ENCODE peak calls at places on chromosomes 2 and 18, in seven cellular contexts. H is caudate nucleus; M is naive thymus-derived CD8-positive, alpha-beta T cell; O is T1000; Q is progenitor cell of endocrine pancreas; W is foreskin melanocyte; K is ovary. F is an unnamed sample.

GRCh38 chr18:72460210-72460680 is 83.9 kb downstream of the CBLN2 start:
- DNase-seq in H (no peak), M (no peak), O (peak), Q (no peak), W (no peak), K (no peak), F (no peak)

GRCh38 chr2:9196637-9197036 is 10.0 kb upstream of the ASAP2 start:
- DNase-seq in H (no peak), M (no peak), O (no peak), Q (no peak), W (no peak), K (no peak), F (no peak)

GRCh38 chr18:72866901-72867701 is 686 bp downstream of the NETO1 start:
- DNase-seq in H (no peak), M (no peak), O (peak), Q (peak), W (no peak), K (no peak), F (no peak)

GRCh38 chr2:52658598-52658997 is 1109.0 kb upstream of the CHAC2 start:
- DNase-seq in H (no peak), M (no peak), O (peak), Q (no peak), W (peak), K (no peak), F (no peak)

GRCh38 chr2:46538393-46538792 is 59.0 kb downstream of the TMEM247 start:
- DNase-seq in H (no peak), M (no peak), O (no peak), Q (no peak), W (no peak), K (no peak), F (no peak)

GRCh38 chr2:105554235-105554634 is 155.4 kb upstream of the FHL2 start:
- DNase-seq in H (no peak), M (no peak), O (no peak), Q (no peak), W (no peak), K (no peak), F (no peak)

GRCh38 chr2:178404380-178404767 is 46.6 kb downstream of the PRKRA start:
- DNase-seq in H (no peak), M (no peak), O (no peak), Q (no peak), W (peak), K (no peak), F (no peak)

GRCh38 chr2:32425719-32426141 is 68.9 kb downstream of the BIRC6 start:
- DNase-seq in H (no peak), M (no peak), O (no peak), Q (no peak), W (no peak), K (no peak), F (no peak)

GRCh38 chr2:143223556-143223955 is 94.3 kb downstream of the ARHGAP15 start:
- DNase-seq in H (no peak), M (no peak), O (no peak), Q (no peak), W (no peak), K (no peak), F (no peak)

GRCh38 chr2:239257511-239257937 is 143.3 kb downstream of the HDAC4 start:
- DNase-seq in H (no peak), M (no peak), O (peak), Q (no peak), W (peak), K (no peak), F (no peak)

GRCh38 chr2:60764736-60765534 is 8.9 kb downstream of the PAPOLG start:
- DNase-seq in H (no peak), M (no peak), O (no peak), Q (no peak), W (no peak), K (no peak), F (no peak)

GRCh38 chr18:34990571-34990970 is 50.6 kb upstream of the MAPRE2 start:
- DNase-seq in H (no peak), M (no peak), O (no peak), Q (no peak), W (peak), K (no peak), F (no peak)

GRCh38 chr2:101479810-101480209 is 4.9 kb upstream of the RFX8 start:
- DNase-seq in H (no peak), M (no peak), O (no peak), Q (no peak), W (no peak), K (no peak), F (no peak)

GRCh38 chr18:51169731-51170130 is 27.8 kb downstream of the MEX3C start:
- DNase-seq in H (no peak), M (no peak), O (no peak), Q (no peak), W (no peak), K (no peak), F (no peak)

GRCh38 chr2:98734157-98734556 is 3.2 kb upstream of the MGAT4A start:
- DNase-seq in H (no peak), M (peak), O (no peak), Q (no peak), W (no peak), K (no peak), F (no peak)

GRCh38 chr2:57460875-57461274 is 585.7 kb upstream of the VRK2 start:
- DNase-seq in H (no peak), M (no peak), O (no peak), Q (no peak), W (no peak), K (no peak), F (no peak)

GRCh38 chr2:85926931-85927527 is 38.2 kb upstream of the ST3GAL5 start:
- DNase-seq in H (no peak), M (no peak), O (peak), Q (no peak), W (no peak), K (no peak), F (no peak)

GRCh38 chr2:239579524-239580198 is 178.8 kb upstream of the HDAC4 start:
- DNase-seq in H (no peak), M (no peak), O (no peak), Q (no peak), W (no peak), K (no peak), F (no peak)

GRCh38 chr2:20422679-20423271 is 24.1 kb upstream of the RHOB start:
- DNase-seq in H (no peak), M (no peak), O (no peak), Q (peak), W (no peak), K (peak), F (no peak)

GRCh38 chr2:67165141-67165990 is 231.8 kb upstream of the ETAA1 start:
- DNase-seq in H (no peak), M (no peak), O (no peak), Q (no peak), W (no peak), K (no peak), F (no peak)

GRCh38 chr2:186757009-186757408 is 63.1 kb downstream of the FAM171B start:
- DNase-seq in H (no peak), M (no peak), O (no peak), Q (no peak), W (no peak), K (no peak), F (no peak)

GRCh38 chr2:127365211-127365643 is 22.5 kb downstream of the MAP3K2 start:
- DNase-seq in H (no peak), M (no peak), O (no peak), Q (no peak), W (no peak), K (no peak), F (no peak)

GRCh38 chr18:74512321-74513053 is 16.3 kb downstream of the CNDP2 start:
- DNase-seq in H (peak), M (no peak), O (no peak), Q (no peak), W (peak), K (no peak), F (no peak)

F was measured in CD8-positive, alpha-beta memory T cell.